ENCODE peak calls at places on chromosomes 16 and 17, in nine cellular contexts. Y, L, C, I, V, E, X, R and F are unnamed samples.

GRCh38 chr16:86248325-86248905 is 261.9 kb upstream of the FOXF1 start:
- DNase-seq in Y (no peak), L (peak; percentile 29), C (no peak), I (no peak), V (no peak), E (no peak), X (no peak), R (no peak), F (no peak)

GRCh38 chr17:72614476-72614870 is 478.0 kb downstream of the SLC39A11 start:
- DNase-seq in Y (no peak), L (no peak), C (no peak), I (no peak), V (no peak), E (no peak), X (no peak), R (no peak), F (no peak)

GRCh38 chr17:71634376-71634775 is 486.4 kb upstream of the SOX9 start:
- DNase-seq in Y (no peak), L (no peak), C (no peak), I (no peak), V (no peak), E (no peak), X (no peak), R (no peak), F (no peak)

GRCh38 chr17:75024686-75025397 is 12.4 kb downstream of the MRPL58 start:
- DNase-seq in Y (no peak), L (no peak), C (no peak), I (no peak), V (no peak), E (no peak), X (no peak), R (no peak), F (no peak)

GRCh38 chr17:35448214-35448898 is at the start of gene SLFN13:
- DNase-seq in Y (peak; percentile 87), L (peak; percentile 84), C (peak; percentile 94), I (peak; percentile 41), V (peak; percentile 32), E (peak; percentile 78), X (no peak), R (peak; percentile 31), F (peak; percentile 82)

GRCh38 chr16:15650698-15651161 is 685 bp downstream of the NDE1 start:
- DNase-seq in Y (no peak), L (no peak), C (no peak), I (peak; percentile 59), V (peak; percentile 31), E (no peak), X (no peak), R (no peak), F (no peak)

GRCh38 chr17:7380321-7380720 is 568 bp upstream of the TNK1 start:
- DNase-seq in Y (peak; percentile 80), L (no peak), C (no peak), I (peak; percentile 67), V (no peak), E (no peak), X (no peak), R (no peak), F (peak; percentile 68)

GRCh38 chr17:42697108-42697811 is 14.9 kb downstream of the CNTNAP1 start:
- DNase-seq in Y (no peak), L (no peak), C (no peak), I (no peak), V (no peak), E (no peak), X (no peak), R (no peak), F (no peak)

GRCh38 chr17:67525239-67526135 is 148.4 kb downstream of the PITPNC1 start:
- DNase-seq in Y (peak; percentile 35), L (no peak), C (no peak), I (no peak), V (no peak), E (no peak), X (no peak), R (no peak), F (no peak)

GRCh38 chr16:65024649-65025243 is 97.1 kb downstream of the CDH11 start:
- DNase-seq in Y (no peak), L (no peak), C (no peak), I (no peak), V (no peak), E (no peak), X (no peak), R (no peak), F (no peak)

GRCh38 chr16:84929421-84930297 is 81.7 kb downstream of the ZDHHC7 start:
- DNase-seq in Y (no peak), L (no peak), C (peak; percentile 56), I (no peak), V (peak; percentile 89), E (no peak), X (no peak), R (no peak), F (no peak)

GRCh38 chr17:79612468-79613194 is 1.8 kb upstream of the RBFOX3 start:
- DNase-seq in Y (peak; percentile 31), L (peak; percentile 97), C (peak; percentile 86), I (no peak), V (peak; percentile 81), E (no peak), X (no peak), R (no peak), F (peak; percentile 58)

GRCh38 chr17:39599006-39599664 is 8.6 kb downstream of the NEUROD2 start:
- DNase-seq in Y (no peak), L (peak; percentile 73), C (peak; percentile 79), I (no peak), V (no peak), E (no peak), X (no peak), R (no peak), F (no peak)

GRCh38 chr16:48511071-48511540 is 98.9 kb downstream of the N4BP1 start:
- DNase-seq in Y (no peak), L (no peak), C (peak; percentile 39), I (no peak), V (no peak), E (no peak), X (no peak), R (no peak), F (no peak)

GRCh38 chr17:69050999-69051775 is 9.5 kb downstream of the ABCA9 start:
- DNase-seq in Y (no peak), L (no peak), C (no peak), I (no peak), V (no peak), E (no peak), X (no peak), R (no peak), F (no peak)

GRCh38 chr16:79988721-79989220 is 388.2 kb upstream of the MAF start:
- DNase-seq in Y (no peak), L (no peak), C (no peak), I (no peak), V (no peak), E (no peak), X (no peak), R (no peak), F (no peak)

GRCh38 chr17:60653569-60653968 is 24.1 kb upstream of the BCAS3 start:
- DNase-seq in Y (no peak), L (no peak), C (no peak), I (no peak), V (no peak), E (no peak), X (no peak), R (no peak), F (no peak)

GRCh38 chr16:16000685-16001084 is 51.3 kb downstream of the ABCC1 start:
- DNase-seq in Y (no peak), L (no peak), C (no peak), I (no peak), V (no peak), E (no peak), X (no peak), R (no peak), F (no peak)

GRCh38 chr17:62565817-62566216 is 61.7 kb upstream of the MRC2 start:
- DNase-seq in Y (no peak), L (no peak), C (no peak), I (no peak), V (no peak), E (no peak), X (no peak), R (no peak), F (no peak)

GRCh38 chr17:80029235-80029974 is 6.3 kb downstream of the TBC1D16 start:
- DNase-seq in Y (peak; percentile 77), L (no peak), C (no peak), I (peak; percentile 78), V (no peak), E (no peak), X (peak; percentile 95), R (peak; percentile 89), F (peak; percentile 68)

DNA sequence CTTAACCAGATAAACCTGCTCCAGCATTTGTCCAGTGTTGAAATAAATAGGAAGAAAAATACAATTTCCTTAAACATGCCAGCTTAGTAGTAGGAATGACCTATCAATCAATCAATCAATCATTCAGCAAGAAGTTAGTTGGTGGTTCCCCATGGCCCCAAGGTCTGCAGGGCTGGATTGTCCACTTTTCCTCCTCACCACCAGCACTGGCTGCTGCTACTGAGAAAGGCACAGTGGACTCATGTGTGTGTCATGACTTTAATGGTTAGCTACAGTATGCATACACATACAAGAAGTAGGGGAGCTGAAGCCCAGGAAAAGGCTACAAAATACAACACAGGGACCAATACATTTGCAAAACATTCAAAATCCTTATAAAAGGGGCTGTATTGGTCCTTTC is 4.4 kb downstream of the SETD6 start:
- DNase-seq in Y (no peak), L (no peak), C (no peak), I (no peak), V (no peak), E (no peak), X (no peak), R (no peak), F (no peak)
- H3K36me3 ChIP-seq in Y (peaks cover 81% of the 10 kb centered on the region), L (peaks cover 79% of the 10 kb centered on the region), C (peaks cover 84% of the 10 kb centered on the region), I (no peaks in the 10 kb centered on the region), V (peaks cover 84% of the 10 kb centered on the region), E (peaks cover 34% of the 10 kb centered on the region), X (peaks cover 82% of the 10 kb centered on the region), R (peaks cover 3% of the 10 kb centered on the region), F (peaks cover 3% of the 10 kb centered on the region)

GRCh38 chr16:30659507-30660423 is 1.5 kb downstream of the FBRS start:
- DNase-seq in Y (no peak), L (no peak), C (no peak), I (peak; percentile 69), V (peak; percentile 39), E (no peak), X (no peak), R (no peak), F (peak; percentile 46)
- TF ChIP-seq EP300 in Y (no peak), L (no peak), C (no peak), I (no peak), V (no peak), E (no peak), X (no peak), R (no peak), F (no peak)

DNA sequence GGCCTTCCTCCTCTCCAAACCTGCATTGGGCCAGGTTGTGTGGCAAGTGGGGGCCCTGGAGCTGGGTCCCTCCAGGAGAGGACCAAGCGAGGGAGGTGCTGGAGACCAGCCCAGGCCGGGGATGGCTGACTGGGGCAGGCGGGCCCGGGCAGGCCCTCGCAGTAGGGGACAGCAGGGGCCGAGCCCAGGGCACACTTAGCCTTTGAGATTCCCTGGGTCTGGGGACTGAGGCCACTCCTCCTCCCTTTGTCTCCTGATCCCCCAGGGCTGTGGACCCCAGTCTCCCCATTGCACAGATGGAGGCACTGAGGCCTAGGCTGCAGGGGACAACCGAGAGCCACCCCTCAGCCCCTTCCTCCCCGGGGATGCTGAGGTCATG is 5.2 kb downstream of the FOXJ1 start:
- DNase-seq in Y (no peak), L (no peak), C (no peak), I (no peak), V (no peak), E (no peak), X (no peak), R (no peak), F (no peak)
- H3K36me3 ChIP-seq in Y (no peaks in the 10 kb centered on the region), L (no peaks in the 10 kb centered on the region), C (no peaks in the 10 kb centered on the region), I (no peaks in the 10 kb centered on the region), V (no peaks in the 10 kb centered on the region), E (no peaks in the 10 kb centered on the region), X (no peaks in the 10 kb centered on the region), R (no peaks in the 10 kb centered on the region), F (no peaks in the 10 kb centered on the region)

GRCh38 chr16:82432261-82432660 is 194.5 kb upstream of the CDH13 start:
- DNase-seq in Y (no peak), L (no peak), C (no peak), I (no peak), V (no peak), E (no peak), X (peak; percentile 60), R (no peak), F (no peak)
- TF ChIP-seq EP300 in Y (no peak), L (no peak), C (no peak), I (no peak), V (no peak), E (no peak), X (no peak), R (no peak), F (no peak)